ENCODE peak calls at places on chromosomes 1 and 21, in nine cellular contexts. One of them, this sample, is unnamed.

GRCh38 chr1:16625497-16626408 is 12.4 kb upstream of the NBPF1 start:
- DNase-seq in GM23248: no peak
- DNase-seq in activated CD8-positive, alpha-beta memory T cell treated with anti-CD3 and anti-CD28 coated beads, Interleukin-2, amount 50 U/mL, for 48 hours: peak
- DNase-seq in EL: no peak
- DNase-seq in GM12865: no peak
- DNase-seq in activated naive CD8-positive, alpha-beta T cell treated with anti-CD3 and anti-CD28 coated beads, Interleukin-2, amount 50 U/mL, for 24 hours: no peak
- DNase-seq in T-helper 2 cell: no peak
- DNase-seq in activated T-helper 1 cell treated with Interleukin-2 at 50 U/mL for 16 hours: no peak
- DNase-seq in cardiac fibroblast: no peak
- DNase-seq in this sample: no peak

GRCh38 chr1:173332026-173332425 is 124.9 kb upstream of the TNFSF4 start:
- DNase-seq in GM23248: peak
- DNase-seq in activated CD8-positive, alpha-beta memory T cell treated with anti-CD3 and anti-CD28 coated beads, Interleukin-2, amount 50 U/mL, for 48 hours: no peak
- DNase-seq in EL: peak
- DNase-seq in GM12865: peak
- DNase-seq in activated naive CD8-positive, alpha-beta T cell treated with anti-CD3 and anti-CD28 coated beads, Interleukin-2, amount 50 U/mL, for 24 hours: no peak
- DNase-seq in T-helper 2 cell: no peak
- DNase-seq in activated T-helper 1 cell treated with Interleukin-2 at 50 U/mL for 16 hours: no peak
- DNase-seq in cardiac fibroblast: peak
- DNase-seq in this sample: no peak

GRCh38 chr1:150256549-150257341 is 829 bp upstream of the CA14 start:
- DNase-seq in GM23248: peak
- DNase-seq in activated CD8-positive, alpha-beta memory T cell treated with anti-CD3 and anti-CD28 coated beads, Interleukin-2, amount 50 U/mL, for 48 hours: no peak
- DNase-seq in EL: peak
- DNase-seq in GM12865: no peak
- DNase-seq in activated naive CD8-positive, alpha-beta T cell treated with anti-CD3 and anti-CD28 coated beads, Interleukin-2, amount 50 U/mL, for 24 hours: no peak
- DNase-seq in T-helper 2 cell: no peak
- DNase-seq in activated T-helper 1 cell treated with Interleukin-2 at 50 U/mL for 16 hours: no peak
- DNase-seq in cardiac fibroblast: no peak
- DNase-seq in this sample: no peak

GRCh38 chr1:109532365-109533136 is 7.1 kb upstream of the GPR61 start:
- DNase-seq in GM23248: peak
- DNase-seq in activated CD8-positive, alpha-beta memory T cell treated with anti-CD3 and anti-CD28 coated beads, Interleukin-2, amount 50 U/mL, for 48 hours: peak
- DNase-seq in EL: peak
- DNase-seq in GM12865: peak
- DNase-seq in activated naive CD8-positive, alpha-beta T cell treated with anti-CD3 and anti-CD28 coated beads, Interleukin-2, amount 50 U/mL, for 24 hours: peak
- DNase-seq in T-helper 2 cell: peak
- DNase-seq in activated T-helper 1 cell treated with Interleukin-2 at 50 U/mL for 16 hours: peak
- DNase-seq in cardiac fibroblast: peak
- DNase-seq in this sample: peak

GRCh38 chr1:185964946-185965345 is 230.8 kb downstream of the HMCN1 start:
- DNase-seq in GM23248: no peak
- DNase-seq in activated CD8-positive, alpha-beta memory T cell treated with anti-CD3 and anti-CD28 coated beads, Interleukin-2, amount 50 U/mL, for 48 hours: no peak
- DNase-seq in EL: no peak
- DNase-seq in GM12865: no peak
- DNase-seq in activated naive CD8-positive, alpha-beta T cell treated with anti-CD3 and anti-CD28 coated beads, Interleukin-2, amount 50 U/mL, for 24 hours: no peak
- DNase-seq in T-helper 2 cell: no peak
- DNase-seq in activated T-helper 1 cell treated with Interleukin-2 at 50 U/mL for 16 hours: no peak
- DNase-seq in cardiac fibroblast: no peak
- DNase-seq in this sample: no peak

GRCh38 chr1:25651036-25651640 is 34.5 kb downstream of the MAN1C1 start:
- DNase-seq in GM23248: no peak
- DNase-seq in activated CD8-positive, alpha-beta memory T cell treated with anti-CD3 and anti-CD28 coated beads, Interleukin-2, amount 50 U/mL, for 48 hours: peak
- DNase-seq in EL: no peak
- DNase-seq in GM12865: no peak
- DNase-seq in activated naive CD8-positive, alpha-beta T cell treated with anti-CD3 and anti-CD28 coated beads, Interleukin-2, amount 50 U/mL, for 24 hours: no peak
- DNase-seq in T-helper 2 cell: no peak
- DNase-seq in activated T-helper 1 cell treated with Interleukin-2 at 50 U/mL for 16 hours: no peak
- DNase-seq in cardiac fibroblast: no peak
- DNase-seq in this sample: no peak

GRCh38 chr1:6157132-6157527 is 23.0 kb downstream of the CHD5 start:
- DNase-seq in GM23248: no peak
- DNase-seq in activated CD8-positive, alpha-beta memory T cell treated with anti-CD3 and anti-CD28 coated beads, Interleukin-2, amount 50 U/mL, for 48 hours: no peak
- DNase-seq in EL: no peak
- DNase-seq in GM12865: no peak
- DNase-seq in activated naive CD8-positive, alpha-beta T cell treated with anti-CD3 and anti-CD28 coated beads, Interleukin-2, amount 50 U/mL, for 24 hours: no peak
- DNase-seq in T-helper 2 cell: no peak
- DNase-seq in activated T-helper 1 cell treated with Interleukin-2 at 50 U/mL for 16 hours: no peak
- DNase-seq in cardiac fibroblast: no peak
- DNase-seq in this sample: no peak

GRCh38 chr1:24203404-24203803 is 16.3 kb upstream of the IFNLR1 start:
- DNase-seq in GM23248: no peak
- DNase-seq in activated CD8-positive, alpha-beta memory T cell treated with anti-CD3 and anti-CD28 coated beads, Interleukin-2, amount 50 U/mL, for 48 hours: no peak
- DNase-seq in EL: no peak
- DNase-seq in GM12865: peak
- DNase-seq in activated naive CD8-positive, alpha-beta T cell treated with anti-CD3 and anti-CD28 coated beads, Interleukin-2, amount 50 U/mL, for 24 hours: no peak
- DNase-seq in T-helper 2 cell: no peak
- DNase-seq in activated T-helper 1 cell treated with Interleukin-2 at 50 U/mL for 16 hours: no peak
- DNase-seq in cardiac fibroblast: no peak
- DNase-seq in this sample: no peak

GRCh38 chr1:175356727-175357126 is 164.2 kb upstream of the KIAA0040 start:
- DNase-seq in GM23248: no peak
- DNase-seq in activated CD8-positive, alpha-beta memory T cell treated with anti-CD3 and anti-CD28 coated beads, Interleukin-2, amount 50 U/mL, for 48 hours: no peak
- DNase-seq in EL: no peak
- DNase-seq in GM12865: no peak
- DNase-seq in activated naive CD8-positive, alpha-beta T cell treated with anti-CD3 and anti-CD28 coated beads, Interleukin-2, amount 50 U/mL, for 24 hours: no peak
- DNase-seq in T-helper 2 cell: no peak
- DNase-seq in activated T-helper 1 cell treated with Interleukin-2 at 50 U/mL for 16 hours: no peak
- DNase-seq in cardiac fibroblast: no peak
- DNase-seq in this sample: no peak

GRCh38 chr1:183096889-183097288 is 73.7 kb downstream of the LAMC1 start:
- DNase-seq in GM23248: peak
- DNase-seq in activated CD8-positive, alpha-beta memory T cell treated with anti-CD3 and anti-CD28 coated beads, Interleukin-2, amount 50 U/mL, for 48 hours: no peak
- DNase-seq in EL: no peak
- DNase-seq in GM12865: no peak
- DNase-seq in activated naive CD8-positive, alpha-beta T cell treated with anti-CD3 and anti-CD28 coated beads, Interleukin-2, amount 50 U/mL, for 24 hours: no peak
- DNase-seq in T-helper 2 cell: no peak
- DNase-seq in activated T-helper 1 cell treated with Interleukin-2 at 50 U/mL for 16 hours: no peak
- DNase-seq in cardiac fibroblast: peak
- DNase-seq in this sample: no peak

GRCh38 chr1:231265379-231265778 is 24.4 kb downstream of the GNPAT start:
- DNase-seq in GM23248: no peak
- DNase-seq in activated CD8-positive, alpha-beta memory T cell treated with anti-CD3 and anti-CD28 coated beads, Interleukin-2, amount 50 U/mL, for 48 hours: no peak
- DNase-seq in EL: no peak
- DNase-seq in GM12865: no peak
- DNase-seq in activated naive CD8-positive, alpha-beta T cell treated with anti-CD3 and anti-CD28 coated beads, Interleukin-2, amount 50 U/mL, for 24 hours: no peak
- DNase-seq in T-helper 2 cell: no peak
- DNase-seq in activated T-helper 1 cell treated with Interleukin-2 at 50 U/mL for 16 hours: no peak
- DNase-seq in cardiac fibroblast: no peak
- DNase-seq in this sample: no peak

GRCh38 chr1:235426143-235426542 is 58.9 kb downstream of the TBCE start:
- DNase-seq in GM23248: no peak
- DNase-seq in activated CD8-positive, alpha-beta memory T cell treated with anti-CD3 and anti-CD28 coated beads, Interleukin-2, amount 50 U/mL, for 48 hours: no peak
- DNase-seq in EL: no peak
- DNase-seq in GM12865: no peak
- DNase-seq in activated naive CD8-positive, alpha-beta T cell treated with anti-CD3 and anti-CD28 coated beads, Interleukin-2, amount 50 U/mL, for 24 hours: no peak
- DNase-seq in T-helper 2 cell: no peak
- DNase-seq in activated T-helper 1 cell treated with Interleukin-2 at 50 U/mL for 16 hours: no peak
- DNase-seq in cardiac fibroblast: no peak
- DNase-seq in this sample: no peak

GRCh38 chr1:206455681-206456344 is 14.5 kb upstream of the IKBKE start:
- DNase-seq in GM23248: no peak
- DNase-seq in activated CD8-positive, alpha-beta memory T cell treated with anti-CD3 and anti-CD28 coated beads, Interleukin-2, amount 50 U/mL, for 48 hours: no peak
- DNase-seq in EL: no peak
- DNase-seq in GM12865: no peak
- DNase-seq in activated naive CD8-positive, alpha-beta T cell treated with anti-CD3 and anti-CD28 coated beads, Interleukin-2, amount 50 U/mL, for 24 hours: no peak
- DNase-seq in T-helper 2 cell: no peak
- DNase-seq in activated T-helper 1 cell treated with Interleukin-2 at 50 U/mL for 16 hours: no peak
- DNase-seq in cardiac fibroblast: no peak
- DNase-seq in this sample: no peak

GRCh38 chr1:41492341-41492848 is 7.9 kb upstream of the EDN2 start:
- DNase-seq in GM23248: peak
- DNase-seq in activated CD8-positive, alpha-beta memory T cell treated with anti-CD3 and anti-CD28 coated beads, Interleukin-2, amount 50 U/mL, for 48 hours: peak
- DNase-seq in EL: no peak
- DNase-seq in GM12865: peak
- DNase-seq in activated naive CD8-positive, alpha-beta T cell treated with anti-CD3 and anti-CD28 coated beads, Interleukin-2, amount 50 U/mL, for 24 hours: peak
- DNase-seq in T-helper 2 cell: peak
- DNase-seq in activated T-helper 1 cell treated with Interleukin-2 at 50 U/mL for 16 hours: no peak
- DNase-seq in cardiac fibroblast: peak
- DNase-seq in this sample: peak

GRCh38 chr1:58964880-58965279 is 181.0 kb upstream of the JUN start:
- DNase-seq in GM23248: peak
- DNase-seq in activated CD8-positive, alpha-beta memory T cell treated with anti-CD3 and anti-CD28 coated beads, Interleukin-2, amount 50 U/mL, for 48 hours: no peak
- DNase-seq in EL: peak
- DNase-seq in GM12865: no peak
- DNase-seq in activated naive CD8-positive, alpha-beta T cell treated with anti-CD3 and anti-CD28 coated beads, Interleukin-2, amount 50 U/mL, for 24 hours: no peak
- DNase-seq in T-helper 2 cell: no peak
- DNase-seq in activated T-helper 1 cell treated with Interleukin-2 at 50 U/mL for 16 hours: no peak
- DNase-seq in cardiac fibroblast: peak
- DNase-seq in this sample: no peak

GRCh38 chr1:209455133-209455532 is 128.4 kb upstream of the CAMK1G start:
- DNase-seq in GM23248: peak
- DNase-seq in activated CD8-positive, alpha-beta memory T cell treated with anti-CD3 and anti-CD28 coated beads, Interleukin-2, amount 50 U/mL, for 48 hours: no peak
- DNase-seq in EL: peak
- DNase-seq in GM12865: no peak
- DNase-seq in activated naive CD8-positive, alpha-beta T cell treated with anti-CD3 and anti-CD28 coated beads, Interleukin-2, amount 50 U/mL, for 24 hours: no peak
- DNase-seq in T-helper 2 cell: no peak
- DNase-seq in activated T-helper 1 cell treated with Interleukin-2 at 50 U/mL for 16 hours: no peak
- DNase-seq in cardiac fibroblast: no peak
- DNase-seq in this sample: no peak

GRCh38 chr21:15065381-15066230 is 806 bp upstream of the NRIP1 start:
- DNase-seq in GM23248: peak
- DNase-seq in activated CD8-positive, alpha-beta memory T cell treated with anti-CD3 and anti-CD28 coated beads, Interleukin-2, amount 50 U/mL, for 48 hours: peak
- DNase-seq in EL: peak
- DNase-seq in GM12865: peak
- DNase-seq in activated naive CD8-positive, alpha-beta T cell treated with anti-CD3 and anti-CD28 coated beads, Interleukin-2, amount 50 U/mL, for 24 hours: peak
- DNase-seq in T-helper 2 cell: peak
- DNase-seq in activated T-helper 1 cell treated with Interleukin-2 at 50 U/mL for 16 hours: peak
- DNase-seq in cardiac fibroblast: peak
- DNase-seq in this sample: peak

GRCh38 chr1:36387141-36387949 is 1.6 kb upstream of the STK40 start:
- DNase-seq in GM23248: peak
- DNase-seq in activated CD8-positive, alpha-beta memory T cell treated with anti-CD3 and anti-CD28 coated beads, Interleukin-2, amount 50 U/mL, for 48 hours: no peak
- DNase-seq in EL: peak
- DNase-seq in GM12865: peak
- DNase-seq in activated naive CD8-positive, alpha-beta T cell treated with anti-CD3 and anti-CD28 coated beads, Interleukin-2, amount 50 U/mL, for 24 hours: no peak
- DNase-seq in T-helper 2 cell: no peak
- DNase-seq in activated T-helper 1 cell treated with Interleukin-2 at 50 U/mL for 16 hours: no peak
- DNase-seq in cardiac fibroblast: peak
- DNase-seq in this sample: no peak

GRCh38 chr1:200739499-200740290 is 1.0 kb downstream of the CAMSAP2 start:
- DNase-seq in GM23248: peak
- DNase-seq in activated CD8-positive, alpha-beta memory T cell treated with anti-CD3 and anti-CD28 coated beads, Interleukin-2, amount 50 U/mL, for 48 hours: peak
- DNase-seq in EL: peak
- DNase-seq in GM12865: no peak
- DNase-seq in activated naive CD8-positive, alpha-beta T cell treated with anti-CD3 and anti-CD28 coated beads, Interleukin-2, amount 50 U/mL, for 24 hours: peak
- DNase-seq in T-helper 2 cell: no peak
- DNase-seq in activated T-helper 1 cell treated with Interleukin-2 at 50 U/mL for 16 hours: peak
- DNase-seq in cardiac fibroblast: peak
- DNase-seq in this sample: peak

GRCh38 chr1:236893626-236894545 is 98.8 kb downstream of the MTR start:
- DNase-seq in GM23248: peak
- DNase-seq in activated CD8-positive, alpha-beta memory T cell treated with anti-CD3 and anti-CD28 coated beads, Interleukin-2, amount 50 U/mL, for 48 hours: no peak
- DNase-seq in EL: peak
- DNase-seq in GM12865: no peak
- DNase-seq in activated naive CD8-positive, alpha-beta T cell treated with anti-CD3 and anti-CD28 coated beads, Interleukin-2, amount 50 U/mL, for 24 hours: no peak
- DNase-seq in T-helper 2 cell: no peak
- DNase-seq in activated T-helper 1 cell treated with Interleukin-2 at 50 U/mL for 16 hours: no peak
- DNase-seq in cardiac fibroblast: no peak
- DNase-seq in this sample: no peak

GRCh38 chr1:172820759-172821158 is 161.9 kb downstream of the FASLG start:
- DNase-seq in GM23248: peak
- DNase-seq in activated CD8-positive, alpha-beta memory T cell treated with anti-CD3 and anti-CD28 coated beads, Interleukin-2, amount 50 U/mL, for 48 hours: no peak
- DNase-seq in EL: peak
- DNase-seq in GM12865: no peak
- DNase-seq in activated naive CD8-positive, alpha-beta T cell treated with anti-CD3 and anti-CD28 coated beads, Interleukin-2, amount 50 U/mL, for 24 hours: no peak
- DNase-seq in T-helper 2 cell: no peak
- DNase-seq in activated T-helper 1 cell treated with Interleukin-2 at 50 U/mL for 16 hours: no peak
- DNase-seq in cardiac fibroblast: peak
- DNase-seq in this sample: no peak

GRCh38 chr1:164561461-164561860 is 2.5 kb downstream of the PBX1 start:
- DNase-seq in GM23248: peak
- DNase-seq in activated CD8-positive, alpha-beta memory T cell treated with anti-CD3 and anti-CD28 coated beads, Interleukin-2, amount 50 U/mL, for 48 hours: no peak
- DNase-seq in EL: peak
- DNase-seq in GM12865: no peak
- DNase-seq in activated naive CD8-positive, alpha-beta T cell treated with anti-CD3 and anti-CD28 coated beads, Interleukin-2, amount 50 U/mL, for 24 hours: no peak
- DNase-seq in T-helper 2 cell: no peak
- DNase-seq in activated T-helper 1 cell treated with Interleukin-2 at 50 U/mL for 16 hours: no peak
- DNase-seq in cardiac fibroblast: peak
- DNase-seq in this sample: no peak

GRCh38 chr1:75655931-75656330 is 45.0 kb upstream of the SLC44A5 start:
- DNase-seq in GM23248: no peak
- DNase-seq in activated CD8-positive, alpha-beta memory T cell treated with anti-CD3 and anti-CD28 coated beads, Interleukin-2, amount 50 U/mL, for 48 hours: no peak
- DNase-seq in EL: no peak
- DNase-seq in GM12865: no peak
- DNase-seq in activated naive CD8-positive, alpha-beta T cell treated with anti-CD3 and anti-CD28 coated beads, Interleukin-2, amount 50 U/mL, for 24 hours: no peak
- DNase-seq in T-helper 2 cell: no peak
- DNase-seq in activated T-helper 1 cell treated with Interleukin-2 at 50 U/mL for 16 hours: no peak
- DNase-seq in cardiac fibroblast: no peak
- DNase-seq in this sample: no peak

GRCh38 chr1:109772658-109773202 is 9.0 kb upstream of the EPS8L3 start:
- DNase-seq in GM23248: no peak
- DNase-seq in activated CD8-positive, alpha-beta memory T cell treated with anti-CD3 and anti-CD28 coated beads, Interleukin-2, amount 50 U/mL, for 48 hours: no peak
- DNase-seq in EL: no peak
- DNase-seq in GM12865: no peak
- DNase-seq in activated naive CD8-positive, alpha-beta T cell treated with anti-CD3 and anti-CD28 coated beads, Interleukin-2, amount 50 U/mL, for 24 hours: no peak
- DNase-seq in T-helper 2 cell: no peak
- DNase-seq in activated T-helper 1 cell treated with Interleukin-2 at 50 U/mL for 16 hours: no peak
- DNase-seq in cardiac fibroblast: no peak
- DNase-seq in this sample: no peak

GRCh38 chr1:200029035-200029623 is 1.6 kb downstream of the NR5A2 start:
- DNase-seq in GM23248: peak
- DNase-seq in activated CD8-positive, alpha-beta memory T cell treated with anti-CD3 and anti-CD28 coated beads, Interleukin-2, amount 50 U/mL, for 48 hours: peak
- DNase-seq in EL: peak
- DNase-seq in GM12865: peak
- DNase-seq in activated naive CD8-positive, alpha-beta T cell treated with anti-CD3 and anti-CD28 coated beads, Interleukin-2, amount 50 U/mL, for 24 hours: no peak
- DNase-seq in T-helper 2 cell: no peak
- DNase-seq in activated T-helper 1 cell treated with Interleukin-2 at 50 U/mL for 16 hours: no peak
- DNase-seq in cardiac fibroblast: no peak
- DNase-seq in this sample: no peak

GRCh38 chr1:203663820-203664219 is 37.2 kb downstream of the ATP2B4 start:
- DNase-seq in GM23248: peak
- DNase-seq in activated CD8-positive, alpha-beta memory T cell treated with anti-CD3 and anti-CD28 coated beads, Interleukin-2, amount 50 U/mL, for 48 hours: no peak
- DNase-seq in EL: peak
- DNase-seq in GM12865: no peak
- DNase-seq in activated naive CD8-positive, alpha-beta T cell treated with anti-CD3 and anti-CD28 coated beads, Interleukin-2, amount 50 U/mL, for 24 hours: no peak
- DNase-seq in T-helper 2 cell: no peak
- DNase-seq in activated T-helper 1 cell treated with Interleukin-2 at 50 U/mL for 16 hours: no peak
- DNase-seq in cardiac fibroblast: peak
- DNase-seq in this sample: no peak

GRCh38 chr1:65434760-65435159 is 14.3 kb downstream of the LEPR start:
- DNase-seq in GM23248: peak
- DNase-seq in activated CD8-positive, alpha-beta memory T cell treated with anti-CD3 and anti-CD28 coated beads, Interleukin-2, amount 50 U/mL, for 48 hours: no peak
- DNase-seq in EL: no peak
- DNase-seq in GM12865: no peak
- DNase-seq in activated naive CD8-positive, alpha-beta T cell treated with anti-CD3 and anti-CD28 coated beads, Interleukin-2, amount 50 U/mL, for 24 hours: no peak
- DNase-seq in T-helper 2 cell: no peak
- DNase-seq in activated T-helper 1 cell treated with Interleukin-2 at 50 U/mL for 16 hours: no peak
- DNase-seq in cardiac fibroblast: no peak
- DNase-seq in this sample: no peak

GRCh38 chr1:233909195-233909594 is 4.7 kb downstream of the SLC35F3 start:
- DNase-seq in GM23248: no peak
- DNase-seq in activated CD8-positive, alpha-beta memory T cell treated with anti-CD3 and anti-CD28 coated beads, Interleukin-2, amount 50 U/mL, for 48 hours: no peak
- DNase-seq in EL: peak
- DNase-seq in GM12865: no peak
- DNase-seq in activated naive CD8-positive, alpha-beta T cell treated with anti-CD3 and anti-CD28 coated beads, Interleukin-2, amount 50 U/mL, for 24 hours: no peak
- DNase-seq in T-helper 2 cell: no peak
- DNase-seq in activated T-helper 1 cell treated with Interleukin-2 at 50 U/mL for 16 hours: no peak
- DNase-seq in cardiac fibroblast: peak
- DNase-seq in this sample: no peak